ENCODE peak calls at places on chromosomes 3 and 15, in four cellular contexts. Y, J, P and W are unnamed samples. For H3K36me3, the result is how much of the 10 kb centered on the place peaks cover.

GRCh38 chr15:55695432-55695831 is 47.5 kb downstream of the PRTG start:
- DNase-seq in P (no peak), Y (no peak), J (no peak), W (no peak)

GRCh38 chr3:93994056-93994455 is 14.1 kb downstream of the ARL13B start:
- DNase-seq in Y (no peak), P (no peak), J (no peak), W (no peak)

GRCh38 chr15:91182096-91182495 is 82.0 kb downstream of the SV2B start:
- DNase-seq in Y (no peak), P (peak), J (no peak), W (no peak)

GRCh38 chr3:113117511-113118302 is 93.7 kb upstream of the BOC start:
- DNase-seq in Y (no peak), J (no peak), P (no peak), W (no peak)

GRCh38 chr3:71358243-71358642 is 225.3 kb downstream of the FOXP1 start:
- DNase-seq in Y (no peak), P (no peak), J (no peak), W (no peak)

GRCh38 chr3:30612422-30613134 is 6.2 kb downstream of the TGFBR2 start:
- DNase-seq in P (no peak), J (no peak), Y (no peak), W (no peak)

GRCh38 chr3:10518506-10519150 is 13.2 kb upstream of the ATP2B2 start:
- DNase-seq in Y (peak), J (peak), P (no peak), W (no peak)

GRCh38 chr3:149131594-149131993 is 2.2 kb downstream of the HPS3 start:
- DNase-seq in Y (no peak), J (no peak), P (no peak), W (no peak)

GRCh38 chr3:104101736-104102135 is 1265.0 kb upstream of the ALCAM start:
- DNase-seq in J (no peak), P (no peak), Y (no peak), W (no peak)

GRCh38 chr3:62965311-62965710 is 90.1 kb upstream of the CADPS start:
- DNase-seq in P (no peak), J (no peak), Y (no peak), W (no peak)

GRCh38 chr3:110732420-110732819 is 339.2 kb upstream of the NECTIN3 start:
- DNase-seq in Y (no peak), J (no peak), P (no peak), W (no peak)

GRCh38 chr3:71559021-71559420 is 24.5 kb downstream of the FOXP1 start:
- DNase-seq in P (no peak), Y (no peak), J (no peak), W (no peak)

GRCh38 chr15:88644741-88645140 is 5.9 kb downstream of the ISG20 start:
- DNase-seq in Y (no peak), J (no peak), P (no peak), W (no peak)

GRCh38 chr3:24504765-24505164 is 10.1 kb upstream of the THRB start:
- DNase-seq in Y (no peak), J (no peak), P (no peak), W (no peak)

GRCh38 chr3:8660271-8660731 is 15.7 kb upstream of the SSUH2 start:
- DNase-seq in Y (no peak), P (no peak), J (no peak), W (no peak)

GRCh38 chr15:73865379-73865778 is 8.0 kb upstream of the TBC1D21 start:
- DNase-seq in P (no peak), J (no peak), Y (no peak), W (no peak)

GRCh38 chr3:50255251-50255615 is 13.7 kb upstream of the SEMA3B start:
- DNase-seq in P (no peak), J (no peak), Y (no peak), W (no peak)

GRCh38 chr3:134846943-134847342 is 51.9 kb downstream of the EPHB1 start:
- DNase-seq in Y (no peak), P (no peak), J (peak), W (no peak)

GRCh38 chr3:132255041-132255745 is 62.0 kb upstream of the ACP3 start:
- DNase-seq in Y (no peak), J (no peak), P (no peak), W (no peak)

DNA sequence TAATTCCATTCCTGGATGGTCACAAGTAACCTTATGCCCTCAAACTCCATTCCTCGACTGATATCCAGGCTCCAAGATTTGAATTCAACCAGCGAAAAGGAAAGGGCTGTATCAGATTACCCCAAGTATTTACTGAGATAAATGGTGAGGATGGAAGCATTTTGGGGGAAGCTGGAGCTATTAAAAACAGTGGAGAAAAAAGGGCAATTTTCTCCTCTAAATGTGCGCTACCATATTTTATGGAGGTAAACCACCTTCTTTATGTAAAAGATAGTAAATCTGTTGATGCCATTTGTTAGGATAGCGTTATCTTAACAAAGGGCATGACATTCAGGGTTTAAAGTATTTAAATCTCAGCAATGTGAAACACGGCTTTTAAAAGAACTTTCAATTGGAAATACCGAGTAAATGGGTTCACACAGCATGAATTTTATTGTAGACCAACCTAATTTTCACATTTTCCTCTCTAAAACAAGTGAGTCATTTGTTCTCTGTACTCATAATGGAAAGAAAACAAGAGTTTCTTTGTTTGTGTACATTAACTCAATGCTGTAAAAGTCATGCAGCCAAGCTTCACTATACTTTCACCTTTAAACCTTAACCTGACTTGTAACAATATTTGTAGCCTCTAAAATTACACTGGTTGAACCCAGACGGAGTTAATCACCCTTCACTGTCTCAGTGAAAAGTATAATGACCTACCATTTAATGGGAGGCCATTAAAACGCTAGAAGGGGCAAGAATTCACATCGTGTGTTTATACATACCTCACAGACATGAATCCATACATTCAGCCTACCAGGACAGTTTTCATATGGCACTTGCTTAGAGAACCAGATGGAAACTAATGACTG is 773.4 kb downstream of the ROBO1 start:
- DNase-seq in J (no peak), Y (no peak), P (no peak), W (no peak)
- H3K36me3 ChIP-seq in J (under half), Y (under half), P (under half), W (under half)

GRCh38 chr15:42691308-42691707 is 45.6 kb downstream of the CDAN1 start:
- DNase-seq in J (no peak), Y (no peak), P (no peak), W (no peak)

GRCh38 chr15:42693496-42693895 is 43.4 kb downstream of the CDAN1 start:
- DNase-seq in Y (peak), J (no peak), P (no peak), W (no peak)

GRCh38 chr15:42692536-42692935 is 44.4 kb downstream of the CDAN1 start:
- DNase-seq in Y (no peak), J (no peak), P (no peak), W (no peak)

GRCh38 chr15:42692997-42693396 is 43.9 kb downstream of the CDAN1 start:
- DNase-seq in P (no peak), J (no peak), Y (peak), W (no peak)

GRCh38 chr15:42691770-42692169 is 45.2 kb downstream of the CDAN1 start:
- DNase-seq in Y (peak), P (no peak), J (no peak), W (no peak)
- H3K36me3 ChIP-seq in Y (under half), P (under half), J (under half), W (half or more)

GRCh38 chr3:12582730-12583129 is 25.8 kb downstream of the MKRN2 start:
- DNase-seq in J (no peak), Y (no peak), P (no peak), W (no peak)

GRCh38 chr3:12577379-12577778 is 20.5 kb downstream of the MKRN2 start:
- DNase-seq in Y (no peak), P (no peak), J (no peak), W (no peak)

GRCh38 chr3:12579456-12579855 is 22.6 kb downstream of the MKRN2 start:
- DNase-seq in J (no peak), P (no peak), Y (no peak), W (no peak)

GRCh38 chr3:12579919-12580318 is 23.0 kb downstream of the MKRN2 start:
- DNase-seq in Y (no peak), J (no peak), P (no peak), W (no peak)

GRCh38 chr3:12578742-12579141 is 21.9 kb downstream of the MKRN2 start:
- DNase-seq in P (no peak), Y (no peak), J (no peak), W (no peak)
- H3K36me3 ChIP-seq in P (under half), Y (half or more), J (under half), W (half or more)

DNA sequence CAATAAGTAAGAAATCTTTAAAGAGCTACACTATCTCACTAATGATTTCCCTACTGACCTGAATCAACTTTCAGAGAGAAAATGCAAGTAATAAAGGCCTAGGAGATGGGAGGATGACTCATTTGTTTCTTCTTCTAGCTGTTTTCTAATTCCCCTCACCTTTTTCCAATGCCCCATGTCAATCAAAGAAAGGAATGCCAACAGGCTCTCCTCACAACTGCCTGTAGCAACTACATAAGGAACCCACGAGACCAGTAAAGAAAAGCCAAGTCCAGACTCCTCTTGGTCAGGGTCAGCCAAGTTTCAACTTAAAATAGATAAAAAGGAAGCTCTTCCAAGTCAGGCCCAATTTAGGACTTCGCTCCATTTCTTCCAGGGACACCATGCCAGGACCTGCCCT is 201.9 kb downstream of the TNIK start:
- DNase-seq in Y (no peak), J (peak), P (no peak), W (no peak)
- H3K36me3 ChIP-seq in Y (under half), J (under half), P (under half), W (under half)

GRCh38 chr3:128804817-128805166 is 74.6 kb upstream of the ACAD9 start:
- DNase-seq in Y (no peak), J (no peak), P (no peak), W (no peak)

GRCh38 chr3:128804017-128804816 is 75.2 kb upstream of the ACAD9 start:
- DNase-seq in Y (no peak), P (peak), J (no peak), W (no peak)

GRCh38 chr3:128801779-128802369 is 75.9 kb downstream of the RAB7A start:
- DNase-seq in Y (no peak), P (no peak), J (no peak), W (no peak)

GRCh38 chr3:128805771-128806170 is 73.6 kb upstream of the ACAD9 start:
- DNase-seq in P (no peak), Y (no peak), J (no peak), W (no peak)

GRCh38 chr3:128803307-128803706 is 76.1 kb upstream of the ACAD9 start:
- DNase-seq in J (no peak), Y (no peak), P (no peak), W (no peak)
- H3K36me3 ChIP-seq in J (under half), Y (half or more), P (under half), W (half or more)

GRCh38 chr15:64688770-64689169 is 86.6 kb downstream of the RBPMS2 start:
- DNase-seq in Y (no peak), P (no peak), J (no peak), W (no peak)

GRCh38 chr15:64692166-64692565 is 83.2 kb downstream of the RBPMS2 start:
- DNase-seq in J (no peak), P (no peak), Y (no peak), W (no peak)

GRCh38 chr15:64693134-64693533 is 82.3 kb downstream of the RBPMS2 start:
- DNase-seq in Y (no peak), J (peak), P (no peak), W (no peak)

GRCh38 chr15:64690008-64690407 is 85.4 kb downstream of the RBPMS2 start:
- DNase-seq in Y (no peak), P (no peak), J (no peak), W (no peak)

GRCh38 chr15:64690578-64691296 is 84.7 kb downstream of the RBPMS2 start:
- DNase-seq in J (no peak), P (no peak), Y (no peak), W (no peak)
- H3K36me3 ChIP-seq in J (under half), P (under half), Y (half or more), W (half or more)